ENCODE peak calls at places on chromosomes 2 and 18, in five cellular contexts. One of them, this sample, is unnamed.

GRCh38 chr2:13000644-13001375 is 284.1 kb downstream of the TRIB2 start:
- ATAC-seq in Panc1: no peak
- ATAC-seq in GM23338: peak
- ATAC-seq in K562: peak
- ATAC-seq in HCT116: no peak
- ATAC-seq in this sample: no peak

GRCh38 chr2:144996225-144996795 is 476.4 kb upstream of the ZEB2 start:
- ATAC-seq in Panc1: no peak
- ATAC-seq in HCT116: no peak
- ATAC-seq in GM23338: no peak
- ATAC-seq in K562: no peak
- ATAC-seq in this sample: no peak

GRCh38 chr2:41911033-41911432 is 136.8 kb upstream of the PKDCC start:
- ATAC-seq in HCT116: no peak
- ATAC-seq in GM23338: no peak
- ATAC-seq in Panc1: no peak
- ATAC-seq in K562: no peak
- ATAC-seq in this sample: no peak

GRCh38 chr2:99822487-99823218 is 319.7 kb downstream of the AFF3 start:
- ATAC-seq in Panc1: no peak
- ATAC-seq in HCT116: no peak
- ATAC-seq in K562: no peak
- ATAC-seq in GM23338: peak
- ATAC-seq in this sample: no peak

GRCh38 chr2:64288321-64288931 is 144.2 kb upstream of the PELI1 start:
- ATAC-seq in K562: no peak
- ATAC-seq in Panc1: no peak
- ATAC-seq in GM23338: peak
- ATAC-seq in HCT116: no peak
- ATAC-seq in this sample: peak

GRCh38 chr2:45712538-45712937 is 61.1 kb downstream of the PRKCE start:
- ATAC-seq in GM23338: peak
- ATAC-seq in HCT116: peak
- ATAC-seq in K562: no peak
- ATAC-seq in Panc1: no peak
- ATAC-seq in this sample: no peak

GRCh38 chr2:170739048-170739447 is 23.9 kb downstream of the SP5 start:
- ATAC-seq in HCT116: peak
- ATAC-seq in GM23338: no peak
- ATAC-seq in K562: no peak
- ATAC-seq in Panc1: peak
- ATAC-seq in this sample: no peak

GRCh38 chr2:95374029-95374428 is 28.5 kb upstream of the FAHD2A start:
- ATAC-seq in HCT116: no peak
- ATAC-seq in GM23338: no peak
- ATAC-seq in K562: peak
- ATAC-seq in Panc1: no peak
- ATAC-seq in this sample: no peak

GRCh38 chr2:239940861-239941570 is 84.1 kb downstream of the NDUFA10 start:
- ATAC-seq in GM23338: no peak
- ATAC-seq in Panc1: no peak
- ATAC-seq in HCT116: no peak
- ATAC-seq in K562: no peak
- ATAC-seq in this sample: no peak

GRCh38 chr2:25480561-25480960 is 138.8 kb upstream of the DNMT3A start:
- ATAC-seq in K562: no peak
- ATAC-seq in GM23338: no peak
- ATAC-seq in HCT116: no peak
- ATAC-seq in Panc1: no peak
- ATAC-seq in this sample: no peak

GRCh38 chr2:181984814-181985631 is 630 bp upstream of the PPP1R1C start:
- ATAC-seq in Panc1: no peak
- ATAC-seq in HCT116: no peak
- ATAC-seq in K562: no peak
- ATAC-seq in GM23338: no peak
- ATAC-seq in this sample: no peak

GRCh38 chr18:31413137-31413536 is 34.4 kb upstream of the DSG3 start:
- ATAC-seq in GM23338: no peak
- ATAC-seq in K562: no peak
- ATAC-seq in HCT116: no peak
- ATAC-seq in Panc1: no peak
- ATAC-seq in this sample: no peak

GRCh38 chr2:63721082-63721424 is 120.6 kb upstream of the UGP2 start:
- ATAC-seq in K562: no peak
- ATAC-seq in Panc1: no peak
- ATAC-seq in GM23338: no peak
- ATAC-seq in HCT116: no peak
- ATAC-seq in this sample: no peak

GRCh38 chr2:216352653-216353270 is 19.5 kb downstream of the MARCHF4 start:
- ATAC-seq in HCT116: no peak
- ATAC-seq in GM23338: no peak
- ATAC-seq in Panc1: no peak
- ATAC-seq in K562: no peak
- ATAC-seq in this sample: no peak

GRCh38 chr2:105617631-105618350 is 126.9 kb upstream of the NCK2 start:
- ATAC-seq in GM23338: peak
- ATAC-seq in Panc1: peak
- ATAC-seq in HCT116: peak
- ATAC-seq in K562: peak
- ATAC-seq in this sample: peak

GRCh38 chr2:144587306-144587705 is 67.4 kb upstream of the ZEB2 start:
- ATAC-seq in Panc1: no peak
- ATAC-seq in HCT116: no peak
- ATAC-seq in K562: no peak
- ATAC-seq in GM23338: no peak
- ATAC-seq in this sample: no peak

GRCh38 chr18:5152335-5153020 is 44.6 kb downstream of the AKAIN1 start:
- ATAC-seq in GM23338: peak
- ATAC-seq in K562: no peak
- ATAC-seq in Panc1: no peak
- ATAC-seq in HCT116: no peak
- ATAC-seq in this sample: no peak

GRCh38 chr2:100721693-100722092 is 98.2 kb upstream of the NPAS2 start:
- ATAC-seq in K562: no peak
- ATAC-seq in GM23338: no peak
- ATAC-seq in Panc1: no peak
- ATAC-seq in HCT116: no peak
- ATAC-seq in this sample: no peak

GRCh38 chr18:49730951-49731391 is 82.4 kb downstream of the ACAA2 start:
- ATAC-seq in GM23338: peak
- ATAC-seq in HCT116: no peak
- ATAC-seq in K562: no peak
- ATAC-seq in Panc1: no peak
- ATAC-seq in this sample: no peak

DNA sequence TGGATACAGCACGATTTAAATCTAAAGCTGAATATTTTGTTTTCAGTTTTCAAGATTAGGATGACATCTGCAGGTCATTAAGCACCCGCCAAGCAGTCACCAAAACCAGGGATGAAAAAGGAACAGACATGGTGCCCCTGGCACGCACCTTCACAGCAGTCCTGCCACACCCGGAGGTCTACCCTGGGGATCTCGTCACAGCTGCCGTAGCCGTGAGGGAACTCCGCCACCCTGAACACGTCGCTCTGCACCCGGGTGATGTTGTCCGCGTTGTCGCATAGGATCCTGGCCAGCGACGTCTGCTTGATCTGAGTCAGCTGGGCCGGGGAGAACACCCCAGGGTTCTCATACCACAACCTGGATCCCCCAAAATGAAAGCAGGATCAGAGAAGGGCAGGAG is 101.1 kb downstream of the PXDN start:
- ATAC-seq in K562: no peak
- ATAC-seq in HCT116: no peak
- ATAC-seq in GM23338: no peak
- ATAC-seq in Panc1: no peak
- ATAC-seq in this sample: no peak
- TF ChIP-seq POLR2AphosphoS5 in K562: no peak
- TF ChIP-seq POLR2AphosphoS5 in HCT116: no peak
- TF ChIP-seq POLR2AphosphoS5 in GM23338: no peak
- TF ChIP-seq POLR2AphosphoS5 in Panc1: no peak
- TF ChIP-seq POLR2AphosphoS5 in this sample: no peak

GRCh38 chr2:130372055-130372832 is 16.4 kb downstream of the PTPN18 start:
- ATAC-seq in HCT116: peak
- ATAC-seq in GM23338: peak
- ATAC-seq in K562: peak
- ATAC-seq in Panc1: peak
- ATAC-seq in this sample: peak
- TF ChIP-seq POLR2AphosphoS5 in HCT116: peak
- TF ChIP-seq POLR2AphosphoS5 in GM23338: peak
- TF ChIP-seq POLR2AphosphoS5 in K562: peak
- TF ChIP-seq POLR2AphosphoS5 in Panc1: peak
- TF ChIP-seq POLR2AphosphoS5 in this sample: peak

GRCh38 chr2:112482309-112483046 is 522 bp downstream of the TTL start:
- ATAC-seq in K562: peak
- ATAC-seq in GM23338: peak
- ATAC-seq in HCT116: peak
- ATAC-seq in Panc1: peak
- ATAC-seq in this sample: peak
- TF ChIP-seq POLR2AphosphoS5 in K562: no peak
- TF ChIP-seq POLR2AphosphoS5 in GM23338: no peak
- TF ChIP-seq POLR2AphosphoS5 in HCT116: no peak
- TF ChIP-seq POLR2AphosphoS5 in Panc1: no peak
- TF ChIP-seq POLR2AphosphoS5 in this sample: no peak

DNA sequence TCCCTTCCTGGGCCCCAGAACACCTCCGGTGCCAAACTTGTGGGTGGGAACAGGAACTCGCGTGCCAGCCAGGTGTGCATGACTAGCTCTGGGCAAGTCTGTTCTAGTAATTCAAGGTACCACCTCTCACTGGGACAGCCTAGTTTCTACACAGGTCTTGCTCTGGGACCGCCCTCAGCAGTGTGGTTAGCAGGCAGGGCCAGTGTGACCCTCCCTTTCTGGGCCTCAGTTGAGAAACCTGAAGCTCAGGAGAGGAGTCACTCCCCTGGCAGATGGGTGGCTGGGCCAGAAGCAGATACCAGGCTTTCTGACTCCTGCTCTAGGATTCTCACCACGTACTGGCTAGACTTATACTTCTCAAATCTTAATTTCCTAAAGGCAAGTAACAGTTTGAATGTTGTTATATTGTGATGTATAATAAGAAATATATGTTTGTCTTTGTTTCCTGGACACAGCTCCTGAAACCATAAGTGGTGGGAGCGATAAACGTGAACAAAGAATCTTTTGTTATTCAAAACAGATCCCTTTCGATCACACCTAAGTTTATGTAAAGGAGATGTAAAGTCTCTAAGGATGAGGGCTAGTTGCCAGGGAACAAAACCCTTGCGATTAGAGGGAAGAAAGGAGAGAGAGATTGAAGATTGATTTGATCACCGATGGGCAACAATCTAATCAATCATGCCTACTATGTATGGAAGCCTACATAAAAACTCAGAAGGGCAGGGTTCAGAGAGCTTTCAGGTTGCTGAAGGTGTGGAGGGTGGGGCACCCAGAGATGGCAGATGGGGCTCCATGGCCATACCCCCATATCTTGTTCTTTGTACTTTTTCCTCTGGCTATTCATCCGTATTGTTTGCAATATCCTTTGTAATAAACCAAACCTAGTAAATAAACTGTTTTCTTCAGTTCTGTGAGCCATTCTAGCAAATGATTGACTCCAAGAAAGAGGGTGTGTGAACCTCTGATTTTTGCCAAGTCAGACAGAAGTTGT is 952 bp upstream of the UGT1A6 start:
- ATAC-seq in GM23338: peak
- ATAC-seq in K562: no peak
- ATAC-seq in HCT116: no peak
- ATAC-seq in Panc1: no peak
- ATAC-seq in this sample: no peak
- TF ChIP-seq POLR2AphosphoS5 in GM23338: no peak
- TF ChIP-seq POLR2AphosphoS5 in K562: no peak
- TF ChIP-seq POLR2AphosphoS5 in HCT116: no peak
- TF ChIP-seq POLR2AphosphoS5 in Panc1: no peak
- TF ChIP-seq POLR2AphosphoS5 in this sample: no peak

GRCh38 chr2:201116115-201116958 is at the start of gene CFLAR:
- ATAC-seq in GM23338: peak
- ATAC-seq in K562: peak
- ATAC-seq in Panc1: peak
- ATAC-seq in HCT116: peak
- ATAC-seq in this sample: peak

GRCh38 chr2:201116959-201117734 is 1.2 kb downstream of the CFLAR start:
- ATAC-seq in Panc1: peak
- ATAC-seq in K562: peak
- ATAC-seq in GM23338: peak
- ATAC-seq in HCT116: peak
- ATAC-seq in this sample: peak

GRCh38 chr2:201120500-201120899 is 4.5 kb downstream of the CFLAR start:
- ATAC-seq in K562: no peak
- ATAC-seq in HCT116: no peak
- ATAC-seq in GM23338: no peak
- ATAC-seq in Panc1: no peak
- ATAC-seq in this sample: no peak

GRCh38 chr2:201118121-201118956 is 2.4 kb downstream of the CFLAR start:
- ATAC-seq in HCT116: peak
- ATAC-seq in GM23338: peak
- ATAC-seq in K562: peak
- ATAC-seq in Panc1: peak
- ATAC-seq in this sample: peak

DNA sequence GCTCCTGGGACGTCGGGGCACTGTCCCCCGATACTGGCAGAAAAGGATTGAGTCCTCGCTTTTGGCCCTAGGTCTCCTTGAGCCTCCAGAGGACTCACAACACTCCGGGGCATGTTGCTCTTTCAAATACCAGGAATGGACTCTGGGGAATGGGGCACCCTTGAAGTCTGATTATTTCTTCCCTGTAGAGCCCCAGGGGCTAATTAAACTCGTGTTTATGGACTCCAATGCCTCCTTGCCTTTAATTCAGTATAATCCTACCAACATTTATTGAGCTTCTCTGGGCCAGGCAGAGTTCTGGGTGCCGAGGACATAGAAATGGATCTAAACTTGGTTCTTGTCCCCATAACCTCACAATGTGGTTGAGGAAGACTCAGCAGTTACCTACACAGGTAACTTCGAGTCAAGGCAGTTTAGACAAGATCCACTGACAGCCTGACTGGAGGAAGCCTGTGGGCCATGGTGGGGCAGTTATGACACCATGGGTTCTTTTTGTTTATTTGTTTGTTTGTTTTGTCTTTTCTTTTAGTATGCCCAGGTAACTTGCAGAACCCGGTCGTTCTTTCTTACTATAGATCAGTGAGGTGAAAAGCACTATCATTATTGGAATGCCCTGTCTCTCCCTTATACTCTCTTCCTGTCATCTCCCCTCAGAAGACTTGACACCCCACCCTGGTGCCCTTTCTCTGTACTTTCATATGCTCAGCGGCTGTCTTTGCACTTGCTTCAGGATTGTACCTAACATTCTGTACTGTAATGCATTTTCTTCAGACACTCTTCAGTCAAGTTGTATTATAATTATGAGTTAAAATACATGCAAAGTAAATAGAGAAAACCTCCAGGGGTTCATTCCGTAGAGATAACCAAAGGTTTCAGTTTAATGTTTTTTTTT is 3.2 kb downstream of the CFLAR start:
- ATAC-seq in Panc1: peak
- ATAC-seq in K562: peak
- ATAC-seq in GM23338: peak
- ATAC-seq in HCT116: peak
- ATAC-seq in this sample: no peak
- TF ChIP-seq POLR2AphosphoS5 in Panc1: no peak
- TF ChIP-seq POLR2AphosphoS5 in K562: no peak
- TF ChIP-seq POLR2AphosphoS5 in GM23338: no peak
- TF ChIP-seq POLR2AphosphoS5 in HCT116: no peak
- TF ChIP-seq POLR2AphosphoS5 in this sample: no peak

GRCh38 chr2:237060518-237061312 is 25.0 kb upstream of the COPS8 start:
- ATAC-seq in GM23338: peak
- ATAC-seq in K562: peak
- ATAC-seq in HCT116: peak
- ATAC-seq in Panc1: peak
- ATAC-seq in this sample: peak
- TF ChIP-seq POLR2AphosphoS5 in GM23338: no peak
- TF ChIP-seq POLR2AphosphoS5 in K562: no peak
- TF ChIP-seq POLR2AphosphoS5 in HCT116: no peak
- TF ChIP-seq POLR2AphosphoS5 in Panc1: no peak
- TF ChIP-seq POLR2AphosphoS5 in this sample: no peak